ENCODE peak calls at places on chromosome 4, in ten cellular contexts. One of them, this sample, is unnamed.

GRCh38 chr4:2948895-2949781 is 14.1 kb downstream of the NOP14 start:
- DNase-seq in left ventricle myocardium inferior: no peak
- DNase-seq in H9: peak
- DNase-seq in AG10803: peak
- DNase-seq in lower lobe of right lung: no peak
- DNase-seq in right atrium auricular region: no peak
- DNase-seq in GM06990: no peak
- DNase-seq in psoas muscle: peak
- DNase-seq in breast epithelium: no peak
- DNase-seq in upper lobe of left lung: no peak
- DNase-seq in this sample: no peak

GRCh38 chr4:124873361-124874171 is 161.0 kb upstream of the ANKRD50 start:
- DNase-seq in left ventricle myocardium inferior: no peak
- DNase-seq in H9: no peak
- DNase-seq in AG10803: no peak
- DNase-seq in lower lobe of right lung: no peak
- DNase-seq in right atrium auricular region: no peak
- DNase-seq in GM06990: no peak
- DNase-seq in psoas muscle: no peak
- DNase-seq in breast epithelium: no peak
- DNase-seq in upper lobe of left lung: no peak
- DNase-seq in this sample: no peak

GRCh38 chr4:41365726-41366125 is 109.0 kb downstream of the UCHL1 start:
- DNase-seq in left ventricle myocardium inferior: no peak
- DNase-seq in H9: no peak
- DNase-seq in AG10803: no peak
- DNase-seq in lower lobe of right lung: no peak
- DNase-seq in right atrium auricular region: no peak
- DNase-seq in GM06990: no peak
- DNase-seq in psoas muscle: no peak
- DNase-seq in breast epithelium: no peak
- DNase-seq in upper lobe of left lung: no peak
- DNase-seq in this sample: no peak

GRCh38 chr4:76980280-76980679 is 30.7 kb downstream of the SEPTIN11 start:
- DNase-seq in left ventricle myocardium inferior: no peak
- DNase-seq in H9: no peak
- DNase-seq in AG10803: no peak
- DNase-seq in lower lobe of right lung: no peak
- DNase-seq in right atrium auricular region: no peak
- DNase-seq in GM06990: no peak
- DNase-seq in psoas muscle: no peak
- DNase-seq in breast epithelium: no peak
- DNase-seq in upper lobe of left lung: no peak
- DNase-seq in this sample: no peak

GRCh38 chr4:40316333-40316781 is 18.8 kb upstream of the CHRNA9 start:
- DNase-seq in left ventricle myocardium inferior: no peak
- DNase-seq in H9: no peak
- DNase-seq in AG10803: peak
- DNase-seq in lower lobe of right lung: no peak
- DNase-seq in right atrium auricular region: no peak
- DNase-seq in GM06990: peak
- DNase-seq in psoas muscle: no peak
- DNase-seq in breast epithelium: no peak
- DNase-seq in upper lobe of left lung: peak
- DNase-seq in this sample: no peak

GRCh38 chr4:159540501-159540900 is 437.6 kb downstream of the RAPGEF2 start:
- DNase-seq in left ventricle myocardium inferior: no peak
- DNase-seq in H9: peak
- DNase-seq in AG10803: no peak
- DNase-seq in lower lobe of right lung: no peak
- DNase-seq in right atrium auricular region: no peak
- DNase-seq in GM06990: no peak
- DNase-seq in psoas muscle: no peak
- DNase-seq in breast epithelium: no peak
- DNase-seq in upper lobe of left lung: no peak
- DNase-seq in this sample: no peak

GRCh38 chr4:184313710-184314659 is 96.3 kb upstream of the ENPP6 start:
- DNase-seq in left ventricle myocardium inferior: no peak
- DNase-seq in H9: peak
- DNase-seq in AG10803: no peak
- DNase-seq in lower lobe of right lung: peak
- DNase-seq in right atrium auricular region: peak
- DNase-seq in GM06990: peak
- DNase-seq in psoas muscle: no peak
- DNase-seq in breast epithelium: no peak
- DNase-seq in upper lobe of left lung: peak
- DNase-seq in this sample: peak

GRCh38 chr4:57073559-57073958 is 36.6 kb downstream of the IGFBP7 start:
- DNase-seq in left ventricle myocardium inferior: no peak
- DNase-seq in H9: no peak
- DNase-seq in AG10803: peak
- DNase-seq in lower lobe of right lung: no peak
- DNase-seq in right atrium auricular region: no peak
- DNase-seq in GM06990: no peak
- DNase-seq in psoas muscle: no peak
- DNase-seq in breast epithelium: no peak
- DNase-seq in upper lobe of left lung: no peak
- DNase-seq in this sample: no peak

GRCh38 chr4:2284934-2285664 is 23.2 kb upstream of the MXD4 start:
- DNase-seq in left ventricle myocardium inferior: no peak
- DNase-seq in H9: no peak
- DNase-seq in AG10803: peak
- DNase-seq in lower lobe of right lung: peak
- DNase-seq in right atrium auricular region: no peak
- DNase-seq in GM06990: no peak
- DNase-seq in psoas muscle: no peak
- DNase-seq in breast epithelium: no peak
- DNase-seq in upper lobe of left lung: no peak
- DNase-seq in this sample: no peak

GRCh38 chr4:132593717-132594400 is 555.2 kb upstream of the PCDH10 start:
- DNase-seq in left ventricle myocardium inferior: no peak
- DNase-seq in H9: no peak
- DNase-seq in AG10803: no peak
- DNase-seq in lower lobe of right lung: no peak
- DNase-seq in right atrium auricular region: no peak
- DNase-seq in GM06990: no peak
- DNase-seq in psoas muscle: no peak
- DNase-seq in breast epithelium: no peak
- DNase-seq in upper lobe of left lung: no peak
- DNase-seq in this sample: no peak

GRCh38 chr4:98786866-98787265 is 128.5 kb upstream of the TSPAN5 start:
- DNase-seq in left ventricle myocardium inferior: no peak
- DNase-seq in H9: no peak
- DNase-seq in AG10803: peak
- DNase-seq in lower lobe of right lung: no peak
- DNase-seq in right atrium auricular region: no peak
- DNase-seq in GM06990: no peak
- DNase-seq in psoas muscle: no peak
- DNase-seq in breast epithelium: no peak
- DNase-seq in upper lobe of left lung: no peak
- DNase-seq in this sample: no peak

GRCh38 chr4:22179124-22179874 is 230.7 kb upstream of the KCNIP4 start:
- DNase-seq in left ventricle myocardium inferior: no peak
- DNase-seq in H9: no peak
- DNase-seq in AG10803: peak
- DNase-seq in lower lobe of right lung: no peak
- DNase-seq in right atrium auricular region: no peak
- DNase-seq in GM06990: no peak
- DNase-seq in psoas muscle: no peak
- DNase-seq in breast epithelium: no peak
- DNase-seq in upper lobe of left lung: no peak
- DNase-seq in this sample: no peak

GRCh38 chr4:88159137-88159725 is 792 bp upstream of the ABCG2 start:
- DNase-seq in left ventricle myocardium inferior: no peak
- DNase-seq in H9: peak
- DNase-seq in AG10803: no peak
- DNase-seq in lower lobe of right lung: peak
- DNase-seq in right atrium auricular region: no peak
- DNase-seq in GM06990: no peak
- DNase-seq in psoas muscle: no peak
- DNase-seq in breast epithelium: no peak
- DNase-seq in upper lobe of left lung: no peak
- DNase-seq in this sample: no peak

GRCh38 chr4:140149851-140150635 is 3.9 kb downstream of the MAML3 start:
- DNase-seq in left ventricle myocardium inferior: peak
- DNase-seq in H9: peak
- DNase-seq in AG10803: peak
- DNase-seq in lower lobe of right lung: peak
- DNase-seq in right atrium auricular region: peak
- DNase-seq in GM06990: peak
- DNase-seq in psoas muscle: peak
- DNase-seq in breast epithelium: peak
- DNase-seq in upper lobe of left lung: peak
- DNase-seq in this sample: no peak

GRCh38 chr4:86892639-86892965 is 380 bp upstream of the C4orf36 start:
- DNase-seq in left ventricle myocardium inferior: no peak
- DNase-seq in H9: no peak
- DNase-seq in AG10803: no peak
- DNase-seq in lower lobe of right lung: no peak
- DNase-seq in right atrium auricular region: no peak
- DNase-seq in GM06990: no peak
- DNase-seq in psoas muscle: no peak
- DNase-seq in breast epithelium: no peak
- DNase-seq in upper lobe of left lung: no peak
- DNase-seq in this sample: no peak

GRCh38 chr4:96162631-96163030 is 322.7 kb downstream of the PDHA2 start:
- DNase-seq in left ventricle myocardium inferior: no peak
- DNase-seq in H9: no peak
- DNase-seq in AG10803: no peak
- DNase-seq in lower lobe of right lung: no peak
- DNase-seq in right atrium auricular region: no peak
- DNase-seq in GM06990: no peak
- DNase-seq in psoas muscle: no peak
- DNase-seq in breast epithelium: no peak
- DNase-seq in upper lobe of left lung: no peak
- DNase-seq in this sample: no peak

DNA sequence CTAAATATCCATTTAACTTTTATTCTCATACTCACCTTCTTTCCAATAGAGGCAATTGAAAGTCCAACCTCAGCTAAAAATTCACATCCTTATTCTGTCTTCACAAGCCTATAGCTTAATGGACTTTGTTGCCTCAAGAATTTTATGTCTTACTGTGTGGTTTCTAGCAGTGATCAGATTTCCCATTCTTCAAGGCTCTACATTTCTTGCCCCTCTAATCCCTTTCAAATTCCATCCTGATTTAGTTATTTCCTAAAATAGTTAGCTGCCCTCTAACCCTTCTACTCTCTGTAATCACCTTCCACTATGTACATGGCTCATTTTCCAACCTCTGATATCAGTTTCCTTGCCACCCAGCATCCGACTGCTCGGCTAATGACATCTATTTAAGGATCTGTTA is 204.1 kb upstream of the CENPE start:
- DNase-seq in left ventricle myocardium inferior: no peak
- DNase-seq in H9: no peak
- DNase-seq in AG10803: no peak
- DNase-seq in lower lobe of right lung: no peak
- DNase-seq in right atrium auricular region: no peak
- DNase-seq in GM06990: no peak
- DNase-seq in psoas muscle: no peak
- DNase-seq in breast epithelium: no peak
- DNase-seq in upper lobe of left lung: no peak
- DNase-seq in this sample: no peak
- TF ChIP-seq CTCF in left ventricle myocardium inferior: no peak
- TF ChIP-seq CTCF in H9: no peak
- TF ChIP-seq CTCF in AG10803: no peak
- TF ChIP-seq CTCF in lower lobe of right lung: no peak
- TF ChIP-seq CTCF in right atrium auricular region: no peak
- TF ChIP-seq CTCF in GM06990: no peak
- TF ChIP-seq CTCF in psoas muscle: no peak
- TF ChIP-seq CTCF in breast epithelium: no peak
- TF ChIP-seq CTCF in upper lobe of left lung: no peak
- TF ChIP-seq CTCF in this sample: no peak

DNA sequence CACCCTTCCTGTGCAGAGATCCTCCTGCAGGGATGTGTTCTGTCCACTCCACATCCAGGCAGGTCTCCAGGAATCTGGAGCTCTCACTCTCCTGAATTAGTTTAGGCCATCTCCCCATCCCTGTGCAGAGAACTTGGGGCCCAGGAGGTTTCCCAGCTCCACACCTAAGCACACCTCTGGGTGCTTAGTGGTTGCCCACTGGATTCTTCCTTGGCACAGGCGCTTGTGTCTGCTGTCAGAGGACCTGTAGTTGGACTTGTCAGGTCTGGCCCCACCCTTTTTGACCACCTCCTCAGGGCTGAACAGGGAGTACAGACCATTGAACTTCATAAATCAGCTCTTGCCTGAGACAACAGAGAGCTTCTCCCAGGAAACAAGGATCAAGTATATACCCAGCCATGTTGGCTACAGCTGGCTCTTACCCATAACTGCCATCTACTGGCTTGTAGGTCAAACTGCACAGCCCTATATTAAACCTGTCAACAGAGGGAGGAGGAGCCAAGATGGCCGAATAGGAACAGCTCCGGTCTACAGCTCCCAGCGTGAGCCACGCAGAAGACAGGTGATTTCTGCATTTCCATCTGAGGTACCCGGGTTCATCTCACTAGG is 275.5 kb downstream of the PPARGC1A start:
- DNase-seq in left ventricle myocardium inferior: no peak
- DNase-seq in H9: peak
- DNase-seq in AG10803: peak
- DNase-seq in lower lobe of right lung: no peak
- DNase-seq in right atrium auricular region: no peak
- DNase-seq in GM06990: no peak
- DNase-seq in psoas muscle: no peak
- DNase-seq in breast epithelium: no peak
- DNase-seq in upper lobe of left lung: peak
- DNase-seq in this sample: peak
- TF ChIP-seq CTCF in left ventricle myocardium inferior: peak
- TF ChIP-seq CTCF in H9: peak
- TF ChIP-seq CTCF in AG10803: peak
- TF ChIP-seq CTCF in lower lobe of right lung: peak
- TF ChIP-seq CTCF in right atrium auricular region: peak
- TF ChIP-seq CTCF in GM06990: peak
- TF ChIP-seq CTCF in psoas muscle: no peak
- TF ChIP-seq CTCF in breast epithelium: no peak
- TF ChIP-seq CTCF in upper lobe of left lung: peak
- TF ChIP-seq CTCF in this sample: peak

DNA sequence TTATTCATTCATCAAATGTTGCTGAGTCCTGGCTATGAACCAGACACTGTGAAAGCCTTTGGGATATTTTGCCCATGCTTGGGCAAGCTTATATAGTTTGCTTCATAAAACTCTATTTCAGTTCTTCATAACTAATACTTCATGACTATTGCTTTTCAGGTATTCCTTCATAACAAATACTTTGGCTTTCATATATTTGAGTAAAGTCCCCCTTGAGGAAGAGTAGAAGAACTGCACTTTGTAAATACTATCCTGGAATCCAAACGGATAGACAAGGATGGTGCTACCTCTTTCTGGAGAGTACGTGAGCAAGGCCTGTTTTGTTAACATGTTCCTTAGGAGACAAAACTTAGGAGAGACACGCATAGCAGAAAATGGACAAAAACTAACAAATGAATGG is 1.7 kb upstream of the AFP start:
- DNase-seq in left ventricle myocardium inferior: no peak
- DNase-seq in H9: no peak
- DNase-seq in AG10803: no peak
- DNase-seq in lower lobe of right lung: no peak
- DNase-seq in right atrium auricular region: no peak
- DNase-seq in GM06990: no peak
- DNase-seq in psoas muscle: no peak
- DNase-seq in breast epithelium: no peak
- DNase-seq in upper lobe of left lung: no peak
- DNase-seq in this sample: peak
- TF ChIP-seq CTCF in left ventricle myocardium inferior: peak
- TF ChIP-seq CTCF in H9: peak
- TF ChIP-seq CTCF in AG10803: peak
- TF ChIP-seq CTCF in lower lobe of right lung: peak
- TF ChIP-seq CTCF in right atrium auricular region: peak
- TF ChIP-seq CTCF in GM06990: peak
- TF ChIP-seq CTCF in psoas muscle: no peak
- TF ChIP-seq CTCF in breast epithelium: no peak
- TF ChIP-seq CTCF in upper lobe of left lung: peak
- TF ChIP-seq CTCF in this sample: peak

GRCh38 chr4:113636877-113637276 is 124.7 kb downstream of the CAMK2D start:
- DNase-seq in left ventricle myocardium inferior: no peak
- DNase-seq in H9: no peak
- DNase-seq in AG10803: peak
- DNase-seq in lower lobe of right lung: no peak
- DNase-seq in right atrium auricular region: no peak
- DNase-seq in GM06990: no peak
- DNase-seq in psoas muscle: no peak
- DNase-seq in breast epithelium: no peak
- DNase-seq in upper lobe of left lung: no peak
- DNase-seq in this sample: no peak
- TF ChIP-seq CTCF in left ventricle myocardium inferior: no peak
- TF ChIP-seq CTCF in H9: no peak
- TF ChIP-seq CTCF in AG10803: no peak
- TF ChIP-seq CTCF in lower lobe of right lung: no peak
- TF ChIP-seq CTCF in right atrium auricular region: no peak
- TF ChIP-seq CTCF in GM06990: no peak
- TF ChIP-seq CTCF in psoas muscle: no peak
- TF ChIP-seq CTCF in breast epithelium: no peak
- TF ChIP-seq CTCF in upper lobe of left lung: no peak
- TF ChIP-seq CTCF in this sample: no peak